ENCODE peak calls at places on chromosome 4, in nine cellular contexts. One of them, this sample, is unnamed.
A peak's percentile ranks its signal among the peaks of the same experiment; 100 is the strongest.

GRCh38 chr4:2831611-2832308 is 11.9 kb upstream of the ADD1 start:
- DNase-seq in HCT116: no peak
- DNase-seq in heart right ventricle: no peak
- DNase-seq in IMR-90: no peak
- DNase-seq in heart left ventricle: peak; percentile 24
- DNase-seq in cardiac fibroblast: no peak
- DNase-seq in bronchial epithelial cell: no peak
- DNase-seq in stomach: peak; percentile 22
- DNase-seq in spleen: peak; percentile 83
- DNase-seq in this sample: no peak

GRCh38 chr4:140947507-140947906 is 185.8 kb downstream of the RNF150 start:
- DNase-seq in HCT116: no peak
- DNase-seq in heart right ventricle: no peak
- DNase-seq in IMR-90: no peak
- DNase-seq in heart left ventricle: no peak
- DNase-seq in cardiac fibroblast: no peak
- DNase-seq in bronchial epithelial cell: no peak
- DNase-seq in stomach: no peak
- DNase-seq in spleen: no peak
- DNase-seq in this sample: peak; percentile 62

GRCh38 chr4:72977936-72978485 is 91.5 kb downstream of the COX18 start:
- DNase-seq in HCT116: no peak
- DNase-seq in heart right ventricle: no peak
- DNase-seq in IMR-90: no peak
- DNase-seq in heart left ventricle: no peak
- DNase-seq in cardiac fibroblast: no peak
- DNase-seq in bronchial epithelial cell: peak; percentile 41
- DNase-seq in stomach: no peak
- DNase-seq in spleen: no peak
- DNase-seq in this sample: no peak

GRCh38 chr4:139492429-139492828 is 38.5 kb downstream of the RAB33B start:
- DNase-seq in HCT116: no peak
- DNase-seq in heart right ventricle: no peak
- DNase-seq in IMR-90: no peak
- DNase-seq in heart left ventricle: no peak
- DNase-seq in cardiac fibroblast: no peak
- DNase-seq in bronchial epithelial cell: no peak
- DNase-seq in stomach: no peak
- DNase-seq in spleen: no peak
- DNase-seq in this sample: no peak

GRCh38 chr4:184416913-184417734 is 57.2 kb downstream of the IRF2 start:
- DNase-seq in HCT116: no peak
- DNase-seq in heart right ventricle: no peak
- DNase-seq in IMR-90: peak; percentile 14
- DNase-seq in heart left ventricle: no peak
- DNase-seq in cardiac fibroblast: no peak
- DNase-seq in bronchial epithelial cell: no peak
- DNase-seq in stomach: no peak
- DNase-seq in spleen: no peak
- DNase-seq in this sample: no peak

GRCh38 chr4:127870688-127871087 is 10.0 kb upstream of the PLK4 start:
- DNase-seq in HCT116: no peak
- DNase-seq in heart right ventricle: no peak
- DNase-seq in IMR-90: peak; percentile 89
- DNase-seq in heart left ventricle: no peak
- DNase-seq in cardiac fibroblast: peak; percentile 88
- DNase-seq in bronchial epithelial cell: peak; percentile 79
- DNase-seq in stomach: no peak
- DNase-seq in spleen: no peak
- DNase-seq in this sample: peak; percentile 81

GRCh38 chr4:3375688-3376087 is 66.1 kb upstream of the HGFAC start:
- DNase-seq in HCT116: no peak
- DNase-seq in heart right ventricle: no peak
- DNase-seq in IMR-90: peak; percentile 89
- DNase-seq in heart left ventricle: peak; percentile 54
- DNase-seq in cardiac fibroblast: peak; percentile 67
- DNase-seq in bronchial epithelial cell: peak; percentile 75
- DNase-seq in stomach: no peak
- DNase-seq in spleen: no peak
- DNase-seq in this sample: peak; percentile 88

GRCh38 chr4:61202100-61202637 is 2.0 kb downstream of the ADGRL3 start:
- DNase-seq in HCT116: no peak
- DNase-seq in heart right ventricle: peak; percentile 22
- DNase-seq in IMR-90: no peak
- DNase-seq in heart left ventricle: peak; percentile 33
- DNase-seq in cardiac fibroblast: peak; percentile 9
- DNase-seq in bronchial epithelial cell: no peak
- DNase-seq in stomach: no peak
- DNase-seq in spleen: peak; percentile 69
- DNase-seq in this sample: no peak

GRCh38 chr4:26088433-26088928 is 174.5 kb downstream of the SMIM20 start:
- DNase-seq in HCT116: no peak
- DNase-seq in heart right ventricle: no peak
- DNase-seq in IMR-90: peak; percentile 78
- DNase-seq in heart left ventricle: no peak
- DNase-seq in cardiac fibroblast: peak; percentile 60
- DNase-seq in bronchial epithelial cell: peak; percentile 95
- DNase-seq in stomach: no peak
- DNase-seq in spleen: no peak
- DNase-seq in this sample: peak; percentile 82

GRCh38 chr4:106021737-106022410 is 126.6 kb downstream of the NPNT start:
- DNase-seq in HCT116: no peak
- DNase-seq in heart right ventricle: no peak
- DNase-seq in IMR-90: no peak
- DNase-seq in heart left ventricle: no peak
- DNase-seq in cardiac fibroblast: peak; percentile 54
- DNase-seq in bronchial epithelial cell: no peak
- DNase-seq in stomach: no peak
- DNase-seq in spleen: no peak
- DNase-seq in this sample: no peak

GRCh38 chr4:106287353-106287969 is 28.5 kb downstream of the TBCK start:
- DNase-seq in HCT116: no peak
- DNase-seq in heart right ventricle: no peak
- DNase-seq in IMR-90: peak; percentile 95
- DNase-seq in heart left ventricle: no peak
- DNase-seq in cardiac fibroblast: peak; percentile 87
- DNase-seq in bronchial epithelial cell: peak; percentile 96
- DNase-seq in stomach: no peak
- DNase-seq in spleen: no peak
- DNase-seq in this sample: peak; percentile 85

GRCh38 chr4:156970501-156971167 is 965 bp downstream of the PDGFC start:
- DNase-seq in HCT116: no peak
- DNase-seq in heart right ventricle: peak; percentile 64
- DNase-seq in IMR-90: peak; percentile 62
- DNase-seq in heart left ventricle: peak; percentile 82
- DNase-seq in cardiac fibroblast: peak; percentile 75
- DNase-seq in bronchial epithelial cell: peak; percentile 54
- DNase-seq in stomach: peak; percentile 64
- DNase-seq in spleen: peak; percentile 84
- DNase-seq in this sample: peak; percentile 80

GRCh38 chr4:4854649-4855292 is 4.7 kb upstream of the MSX1 start:
- DNase-seq in HCT116: no peak
- DNase-seq in heart right ventricle: no peak
- DNase-seq in IMR-90: no peak
- DNase-seq in heart left ventricle: peak; percentile 15
- DNase-seq in cardiac fibroblast: no peak
- DNase-seq in bronchial epithelial cell: no peak
- DNase-seq in stomach: no peak
- DNase-seq in spleen: peak; percentile 73
- DNase-seq in this sample: no peak

GRCh38 chr4:176137626-176138025 is 57.8 kb downstream of the SPATA4 start:
- DNase-seq in HCT116: no peak
- DNase-seq in heart right ventricle: no peak
- DNase-seq in IMR-90: peak; percentile 60
- DNase-seq in heart left ventricle: no peak
- DNase-seq in cardiac fibroblast: peak; percentile 5
- DNase-seq in bronchial epithelial cell: peak; percentile 35
- DNase-seq in stomach: no peak
- DNase-seq in spleen: no peak
- DNase-seq in this sample: peak; percentile 20

GRCh38 chr4:62133498-62133897 is 933.4 kb downstream of the ADGRL3 start:
- DNase-seq in HCT116: no peak
- DNase-seq in heart right ventricle: no peak
- DNase-seq in IMR-90: no peak
- DNase-seq in heart left ventricle: no peak
- DNase-seq in cardiac fibroblast: peak; percentile 32
- DNase-seq in bronchial epithelial cell: no peak
- DNase-seq in stomach: no peak
- DNase-seq in spleen: no peak
- DNase-seq in this sample: no peak

GRCh38 chr4:130080872-130081451 is 985.0 kb downstream of the C4orf33 start:
- DNase-seq in HCT116: no peak
- DNase-seq in heart right ventricle: no peak
- DNase-seq in IMR-90: no peak
- DNase-seq in heart left ventricle: no peak
- DNase-seq in cardiac fibroblast: no peak
- DNase-seq in bronchial epithelial cell: peak; percentile 13
- DNase-seq in stomach: no peak
- DNase-seq in spleen: no peak
- DNase-seq in this sample: peak; percentile 53

GRCh38 chr4:65670331-65671031 is at the start of gene EPHA5:
- DNase-seq in HCT116: no peak
- DNase-seq in heart right ventricle: peak; percentile 48
- DNase-seq in IMR-90: peak; percentile 41
- DNase-seq in heart left ventricle: peak; percentile 57
- DNase-seq in cardiac fibroblast: peak; percentile 89
- DNase-seq in bronchial epithelial cell: peak; percentile 45
- DNase-seq in stomach: peak; percentile 66
- DNase-seq in spleen: peak; percentile 72
- DNase-seq in this sample: peak; percentile 68

GRCh38 chr4:182192511-182193181 is 50.6 kb upstream of the TENM3 start:
- DNase-seq in HCT116: no peak
- DNase-seq in heart right ventricle: no peak
- DNase-seq in IMR-90: peak; percentile 66
- DNase-seq in heart left ventricle: no peak
- DNase-seq in cardiac fibroblast: peak; percentile 67
- DNase-seq in bronchial epithelial cell: peak; percentile 30
- DNase-seq in stomach: no peak
- DNase-seq in spleen: no peak
- DNase-seq in this sample: peak; percentile 80

GRCh38 chr4:59612235-59612634 is 1587.9 kb upstream of the ADGRL3 start:
- DNase-seq in HCT116: no peak
- DNase-seq in heart right ventricle: no peak
- DNase-seq in IMR-90: peak; percentile 2
- DNase-seq in heart left ventricle: no peak
- DNase-seq in cardiac fibroblast: peak; percentile 49
- DNase-seq in bronchial epithelial cell: peak; percentile 82
- DNase-seq in stomach: no peak
- DNase-seq in spleen: no peak
- DNase-seq in this sample: peak; percentile 51

DNA sequence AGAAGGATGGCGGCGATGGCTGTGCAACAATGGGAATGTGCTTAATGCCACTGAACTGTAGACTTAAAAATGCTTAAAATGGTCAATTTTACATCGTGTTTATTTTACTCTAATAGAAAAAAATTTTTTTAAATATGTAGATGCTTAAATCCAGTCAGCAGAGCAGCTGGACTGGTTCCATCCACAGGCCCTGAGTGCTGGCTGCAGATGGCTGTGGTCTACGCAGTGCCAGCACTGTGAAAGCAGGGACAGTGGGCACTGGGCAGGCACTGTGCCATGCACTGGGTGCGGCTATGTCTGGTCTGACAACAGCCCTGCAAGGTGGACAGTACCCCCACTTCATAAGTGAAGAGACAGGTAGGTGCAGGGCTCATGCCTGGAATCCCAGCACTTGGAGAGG is 175.2 kb downstream of the AFAP1 start:
- DNase-seq in HCT116: no peak
- DNase-seq in heart right ventricle: no peak
- DNase-seq in IMR-90: no peak
- DNase-seq in heart left ventricle: no peak
- DNase-seq in cardiac fibroblast: no peak
- DNase-seq in bronchial epithelial cell: no peak
- DNase-seq in stomach: no peak
- DNase-seq in spleen: peak; percentile 54
- DNase-seq in this sample: no peak
- H3K4me3 ChIP-seq in HCT116: no peak overlapping the region
- H3K4me3 ChIP-seq in heart right ventricle: no peak overlapping the region
- H3K4me3 ChIP-seq in IMR-90: no peak overlapping the region
- H3K4me3 ChIP-seq in heart left ventricle: no peak overlapping the region
- H3K4me3 ChIP-seq in cardiac fibroblast: no peak overlapping the region
- H3K4me3 ChIP-seq in bronchial epithelial cell: no peak overlapping the region
- H3K4me3 ChIP-seq in stomach: no peak overlapping the region
- H3K4me3 ChIP-seq in spleen: no peak overlapping the region
- H3K4me3 ChIP-seq in this sample: no peak overlapping the region

DNA sequence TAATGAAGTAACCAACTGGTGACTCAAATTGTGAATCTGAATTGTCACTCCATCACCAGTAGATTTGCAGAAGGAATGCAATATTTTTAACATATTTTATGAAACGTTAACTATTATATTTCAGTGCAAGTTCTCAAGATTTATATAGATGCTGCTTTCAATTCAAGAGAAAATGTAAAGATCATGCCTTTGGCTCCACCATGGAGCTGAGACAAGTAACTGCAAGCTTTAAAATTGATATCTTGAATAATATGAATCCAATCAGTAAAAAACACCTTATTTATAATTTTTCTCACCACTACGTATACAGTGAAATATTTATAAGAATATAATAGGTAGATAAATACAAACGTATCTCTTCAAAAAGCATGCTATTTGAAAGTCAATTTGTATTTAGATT is 27.8 kb upstream of the GALNTL6 start:
- DNase-seq in HCT116: no peak
- DNase-seq in heart right ventricle: no peak
- DNase-seq in IMR-90: no peak
- DNase-seq in heart left ventricle: no peak
- DNase-seq in cardiac fibroblast: no peak
- DNase-seq in bronchial epithelial cell: no peak
- DNase-seq in stomach: no peak
- DNase-seq in spleen: no peak
- DNase-seq in this sample: no peak
- TF ChIP-seq CTCF in HCT116: no peak
- TF ChIP-seq CTCF in heart right ventricle: no peak
- TF ChIP-seq CTCF in IMR-90: no peak
- TF ChIP-seq CTCF in heart left ventricle: no peak
- TF ChIP-seq CTCF in cardiac fibroblast: no peak
- TF ChIP-seq CTCF in bronchial epithelial cell: no peak
- TF ChIP-seq CTCF in stomach: no peak
- TF ChIP-seq CTCF in spleen: no peak
- TF ChIP-seq CTCF in this sample: no peak

DNA sequence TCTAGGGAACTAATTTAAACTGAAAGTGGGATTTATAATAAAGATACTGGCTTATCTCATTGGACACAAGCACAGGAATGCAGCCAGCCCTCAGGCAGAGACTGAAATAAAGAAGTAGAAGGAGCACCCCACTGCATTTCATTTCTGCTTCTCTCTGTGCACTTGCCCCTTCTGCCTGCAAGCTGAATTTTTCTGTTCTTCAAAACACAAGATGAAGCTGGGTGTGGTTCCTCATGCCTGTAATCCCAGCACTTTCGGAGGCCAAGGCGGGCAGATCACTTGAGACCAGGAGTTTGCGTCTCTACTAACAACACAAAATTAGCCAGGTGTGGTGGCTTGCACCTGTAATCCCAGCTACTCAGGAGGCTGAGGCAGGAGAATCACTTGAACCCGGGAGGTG is 17.7 kb upstream of the C4orf36 start:
- DNase-seq in HCT116: no peak
- DNase-seq in heart right ventricle: no peak
- DNase-seq in IMR-90: no peak
- DNase-seq in heart left ventricle: no peak
- DNase-seq in cardiac fibroblast: no peak
- DNase-seq in bronchial epithelial cell: no peak
- DNase-seq in stomach: no peak
- DNase-seq in spleen: no peak
- DNase-seq in this sample: no peak
- H3K4me3 ChIP-seq in HCT116: no peak overlapping the region
- H3K4me3 ChIP-seq in heart right ventricle: no peak overlapping the region
- H3K4me3 ChIP-seq in IMR-90: no peak overlapping the region
- H3K4me3 ChIP-seq in heart left ventricle: no peak overlapping the region
- H3K4me3 ChIP-seq in cardiac fibroblast: no peak overlapping the region
- H3K4me3 ChIP-seq in bronchial epithelial cell: no peak overlapping the region
- H3K4me3 ChIP-seq in stomach: no peak overlapping the region
- H3K4me3 ChIP-seq in spleen: no peak overlapping the region
- H3K4me3 ChIP-seq in this sample: no peak overlapping the region

GRCh38 chr4:33966808-33967207 is 2277.5 kb downstream of the ARAP2 start:
- DNase-seq in HCT116: no peak
- DNase-seq in heart right ventricle: no peak
- DNase-seq in IMR-90: no peak
- DNase-seq in heart left ventricle: no peak
- DNase-seq in cardiac fibroblast: no peak
- DNase-seq in bronchial epithelial cell: no peak
- DNase-seq in stomach: no peak
- DNase-seq in spleen: no peak
- DNase-seq in this sample: no peak
- TF ChIP-seq CTCF in HCT116: peak; percentile 31
- TF ChIP-seq CTCF in heart right ventricle: no peak
- TF ChIP-seq CTCF in IMR-90: no peak
- TF ChIP-seq CTCF in heart left ventricle: no peak
- TF ChIP-seq CTCF in cardiac fibroblast: peak; percentile 13
- TF ChIP-seq CTCF in bronchial epithelial cell: no peak
- TF ChIP-seq CTCF in stomach: no peak
- TF ChIP-seq CTCF in spleen: no peak
- TF ChIP-seq CTCF in this sample: no peak

This sample was measured in epithelial cell of esophagus.